ENCODE peak calls at places on chromosomes 2 and 18, in nine cellular contexts. B is activated naive CD4-positive, alpha-beta T cell; Y is effector memory CD4-positive, alpha-beta T cell; O is T-helper 2 cell; N is SHP77; R is gastrocnemius medialis; J is left cardiac atrium; M is Peyer's patch; A is NCI-H1092. W is an unnamed sample.

GRCh38 chr18:48826806-48827205 is 124.0 kb downstream of the SMAD7 start:
- DNase-seq in N (no peak), Y (no peak), O (no peak), J (peak), A (no peak), M (no peak), B (no peak), R (no peak), W (no peak)

GRCh38 chr2:99569393-99569792 is 79.6 kb upstream of the REV1 start:
- DNase-seq in J (no peak), N (no peak), A (no peak), M (no peak), O (no peak), Y (no peak), B (no peak), R (no peak), W (no peak)

GRCh38 chr18:45413180-45413836 is 202.0 kb upstream of the SLC14A2 start:
- DNase-seq in A (no peak), Y (no peak), N (no peak), O (no peak), J (no peak), R (no peak), B (no peak), M (no peak), W (no peak)

GRCh38 chr18:56593906-56594305 is 44.5 kb downstream of the TXNL1 start:
- DNase-seq in J (no peak), A (no peak), R (no peak), N (no peak), B (no peak), M (no peak), O (no peak), Y (no peak), W (no peak)

GRCh38 chr18:11224166-11224565 is 74.8 kb upstream of the PIEZO2 start:
- DNase-seq in M (no peak), R (no peak), J (no peak), N (no peak), O (no peak), Y (no peak), B (no peak), A (no peak), W (no peak)

GRCh38 chr2:220509921-220510320 is 882.5 kb downstream of the SLC4A3 start:
- DNase-seq in M (no peak), R (no peak), A (no peak), O (no peak), J (no peak), N (no peak), B (no peak), Y (no peak), W (no peak)

GRCh38 chr2:151632993-151633592 is 101.2 kb downstream of the NEB start:
- DNase-seq in M (no peak), N (no peak), O (no peak), B (no peak), R (no peak), Y (no peak), J (no peak), A (no peak), W (no peak)

GRCh38 chr2:44549856-44550255 is 188.1 kb downstream of the CAMKMT start:
- DNase-seq in Y (no peak), B (no peak), O (no peak), J (no peak), M (no peak), R (no peak), N (no peak), A (no peak), W (no peak)

GRCh38 chr18:10401489-10401888 is 52.9 kb upstream of the APCDD1 start:
- DNase-seq in M (no peak), N (no peak), O (no peak), R (no peak), A (no peak), B (no peak), Y (no peak), J (no peak), W (no peak)

GRCh38 chr2:144834954-144835633 is 315.2 kb upstream of the ZEB2 start:
- DNase-seq in O (no peak), R (no peak), M (no peak), A (no peak), N (no peak), J (peak), Y (no peak), B (no peak), W (peak)

GRCh38 chr2:45283764-45284620 is 274.7 kb upstream of the SIX2 start:
- DNase-seq in R (no peak), Y (no peak), O (no peak), J (no peak), M (no peak), N (no peak), A (no peak), B (no peak), W (peak)

W was measured in SJSA1.